ENCODE peak calls at places on chromosomes 12 and 14, in nine cellular contexts. One of them, this sample, is unnamed.

GRCh38 chr12:80690513-80690912 is 16.9 kb upstream of the MYF6 start:
- DNase-seq in stomach: no peak
- DNase-seq in NB4: no peak
- DNase-seq in cardiac fibroblast: no peak
- DNase-seq in right lobe of liver: no peak
- DNase-seq in OCI-LY7: peak; percentile 6
- DNase-seq in CD8-positive, alpha-beta T cell: no peak
- DNase-seq in fibroblast of mammary gland: no peak
- DNase-seq in uterus: no peak
- DNase-seq in this sample: no peak

GRCh38 chr12:122984612-122985358 is 4.3 kb downstream of the ARL6IP4 start:
- DNase-seq in cardiac fibroblast: peak; percentile 29
- DNase-seq in uterus: peak; percentile 45
- DNase-seq in right lobe of liver: peak; percentile 82
- DNase-seq in OCI-LY7: no peak
- DNase-seq in stomach: no peak
- DNase-seq in NB4: no peak
- DNase-seq in fibroblast of mammary gland: peak; percentile 33
- DNase-seq in CD8-positive, alpha-beta T cell: no peak
- DNase-seq in this sample: no peak

GRCh38 chr14:20539906-20540305 is 20.9 kb downstream of the RNASE9 start:
- DNase-seq in cardiac fibroblast: no peak
- DNase-seq in right lobe of liver: no peak
- DNase-seq in NB4: no peak
- DNase-seq in fibroblast of mammary gland: no peak
- DNase-seq in uterus: no peak
- DNase-seq in OCI-LY7: no peak
- DNase-seq in stomach: no peak
- DNase-seq in CD8-positive, alpha-beta T cell: no peak
- DNase-seq in this sample: no peak

GRCh38 chr12:2824541-2824940 is 10.3 kb downstream of the NRIP2 start:
- DNase-seq in cardiac fibroblast: no peak
- DNase-seq in fibroblast of mammary gland: peak; percentile 27
- DNase-seq in right lobe of liver: no peak
- DNase-seq in uterus: no peak
- DNase-seq in NB4: no peak
- DNase-seq in OCI-LY7: no peak
- DNase-seq in stomach: no peak
- DNase-seq in CD8-positive, alpha-beta T cell: no peak
- DNase-seq in this sample: no peak

GRCh38 chr12:79535751-79536150 is 155.0 kb downstream of the PAWR start:
- DNase-seq in stomach: no peak
- DNase-seq in cardiac fibroblast: no peak
- DNase-seq in OCI-LY7: no peak
- DNase-seq in right lobe of liver: no peak
- DNase-seq in uterus: no peak
- DNase-seq in CD8-positive, alpha-beta T cell: no peak
- DNase-seq in NB4: no peak
- DNase-seq in fibroblast of mammary gland: no peak
- DNase-seq in this sample: no peak

GRCh38 chr14:103708750-103709187 is 6.5 kb downstream of the XRCC3 start:
- DNase-seq in fibroblast of mammary gland: no peak
- DNase-seq in uterus: no peak
- DNase-seq in OCI-LY7: no peak
- DNase-seq in cardiac fibroblast: no peak
- DNase-seq in NB4: no peak
- DNase-seq in CD8-positive, alpha-beta T cell: no peak
- DNase-seq in stomach: peak; percentile 76
- DNase-seq in right lobe of liver: no peak
- DNase-seq in this sample: no peak

GRCh38 chr12:56186957-56187356 is 2.3 kb downstream of the SMARCC2 start:
- DNase-seq in cardiac fibroblast: no peak
- DNase-seq in CD8-positive, alpha-beta T cell: no peak
- DNase-seq in uterus: no peak
- DNase-seq in NB4: no peak
- DNase-seq in right lobe of liver: no peak
- DNase-seq in fibroblast of mammary gland: no peak
- DNase-seq in OCI-LY7: no peak
- DNase-seq in stomach: no peak
- DNase-seq in this sample: no peak

GRCh38 chr14:64998455-64998931 is 11.8 kb downstream of the FNTB start:
- DNase-seq in NB4: peak; percentile 20
- DNase-seq in right lobe of liver: no peak
- DNase-seq in fibroblast of mammary gland: peak; percentile 33
- DNase-seq in uterus: no peak
- DNase-seq in CD8-positive, alpha-beta T cell: no peak
- DNase-seq in stomach: no peak
- DNase-seq in OCI-LY7: no peak
- DNase-seq in cardiac fibroblast: no peak
- DNase-seq in this sample: peak; percentile 54

GRCh38 chr14:23406244-23406643 is 1.8 kb downstream of the MYH6 start:
- DNase-seq in fibroblast of mammary gland: no peak
- DNase-seq in NB4: peak; percentile 44
- DNase-seq in uterus: no peak
- DNase-seq in cardiac fibroblast: no peak
- DNase-seq in stomach: no peak
- DNase-seq in OCI-LY7: peak; percentile 14
- DNase-seq in CD8-positive, alpha-beta T cell: no peak
- DNase-seq in right lobe of liver: no peak
- DNase-seq in this sample: peak; percentile 24

GRCh38 chr14:101457177-101457935 is 103.9 kb upstream of the DIO3 start:
- DNase-seq in right lobe of liver: no peak
- DNase-seq in CD8-positive, alpha-beta T cell: no peak
- DNase-seq in fibroblast of mammary gland: no peak
- DNase-seq in cardiac fibroblast: no peak
- DNase-seq in OCI-LY7: no peak
- DNase-seq in NB4: no peak
- DNase-seq in uterus: no peak
- DNase-seq in stomach: no peak
- DNase-seq in this sample: no peak
- H3K4me3 ChIP-seq in right lobe of liver: no peak overlapping the region
- H3K4me3 ChIP-seq in CD8-positive, alpha-beta T cell: no peak overlapping the region
- H3K4me3 ChIP-seq in fibroblast of mammary gland: no peak overlapping the region
- H3K4me3 ChIP-seq in cardiac fibroblast: no peak overlapping the region
- H3K4me3 ChIP-seq in OCI-LY7: no peak overlapping the region
- H3K4me3 ChIP-seq in NB4: no peak overlapping the region
- H3K4me3 ChIP-seq in uterus: no peak overlapping the region
- H3K4me3 ChIP-seq in stomach: no peak overlapping the region
- H3K4me3 ChIP-seq in this sample: no peak overlapping the region

DNA sequence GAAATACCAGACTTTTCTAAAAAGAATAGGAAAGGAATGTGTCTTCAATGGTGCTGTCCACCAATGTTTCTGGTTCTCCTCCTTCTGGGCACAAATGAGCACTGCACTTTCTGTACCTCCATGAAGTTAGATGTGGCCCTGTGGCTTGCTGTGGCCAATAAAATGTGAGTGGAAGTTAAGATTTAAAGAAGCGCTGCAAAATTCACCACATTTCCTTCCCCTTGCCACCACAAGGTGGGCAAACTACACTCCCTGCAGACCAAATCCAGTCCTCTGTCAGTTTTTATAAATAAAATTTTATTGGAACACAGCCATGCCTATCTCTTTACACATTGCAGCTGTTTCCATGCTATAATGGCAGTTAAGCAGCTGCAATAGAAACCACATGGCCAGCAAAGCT is 141.4 kb upstream of the TMPO start:
- DNase-seq in stomach: no peak
- DNase-seq in NB4: peak; percentile 37
- DNase-seq in CD8-positive, alpha-beta T cell: no peak
- DNase-seq in cardiac fibroblast: peak; percentile 22
- DNase-seq in fibroblast of mammary gland: peak; percentile 5
- DNase-seq in uterus: no peak
- DNase-seq in OCI-LY7: peak; percentile 25
- DNase-seq in right lobe of liver: no peak
- DNase-seq in this sample: no peak
- TF ChIP-seq CTCF in stomach: no peak
- TF ChIP-seq CTCF in NB4: peak; percentile 35
- TF ChIP-seq CTCF in CD8-positive, alpha-beta T cell: no peak
- TF ChIP-seq CTCF in cardiac fibroblast: peak; percentile 34
- TF ChIP-seq CTCF in fibroblast of mammary gland: peak; percentile 27
- TF ChIP-seq CTCF in uterus: no peak
- TF ChIP-seq CTCF in OCI-LY7: peak; percentile 56
- TF ChIP-seq CTCF in right lobe of liver: no peak
- TF ChIP-seq CTCF in this sample: peak; percentile 3

GRCh38 chr12:8038659-8039114 is 6.2 kb downstream of the FOXJ2 start:
- DNase-seq in uterus: peak; percentile 49
- DNase-seq in OCI-LY7: no peak
- DNase-seq in CD8-positive, alpha-beta T cell: no peak
- DNase-seq in cardiac fibroblast: peak; percentile 61
- DNase-seq in NB4: peak; percentile 42
- DNase-seq in stomach: peak; percentile 84
- DNase-seq in fibroblast of mammary gland: peak; percentile 55
- DNase-seq in right lobe of liver: no peak
- DNase-seq in this sample: no peak
- H3K4me3 ChIP-seq in uterus: no peak overlapping the region
- H3K4me3 ChIP-seq in OCI-LY7: no peak overlapping the region
- H3K4me3 ChIP-seq in CD8-positive, alpha-beta T cell: peak overlapping the region; percentile 45
- H3K4me3 ChIP-seq in cardiac fibroblast: no peak overlapping the region
- H3K4me3 ChIP-seq in NB4: no peak overlapping the region
- H3K4me3 ChIP-seq in stomach: peak overlapping the region; percentile 38
- H3K4me3 ChIP-seq in fibroblast of mammary gland: peak overlapping the region; percentile 29
- H3K4me3 ChIP-seq in right lobe of liver: no peak overlapping the region
- H3K4me3 ChIP-seq in this sample: no peak overlapping the region

DNA sequence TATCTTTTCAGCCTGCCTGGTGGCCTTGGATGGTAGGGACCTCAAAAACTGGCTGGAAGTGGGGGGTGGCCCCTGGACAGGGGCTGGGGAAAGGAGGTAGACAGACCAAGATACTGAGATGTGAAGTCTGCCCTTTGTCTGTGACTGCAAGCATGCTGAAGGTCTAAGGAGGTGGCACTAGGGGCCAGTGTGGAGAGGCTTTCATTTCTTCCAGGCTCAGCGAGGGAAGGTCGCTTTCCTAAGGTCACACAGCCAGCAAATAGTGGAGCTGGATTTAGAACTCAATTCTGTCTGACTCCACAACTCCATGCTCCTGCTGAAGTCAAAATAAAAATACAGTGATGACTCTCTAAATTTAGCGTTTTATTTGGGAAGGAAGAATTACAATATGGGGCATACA is 11.3 kb upstream of the PLBD2 start:
- DNase-seq in NB4: no peak
- DNase-seq in uterus: no peak
- DNase-seq in right lobe of liver: no peak
- DNase-seq in fibroblast of mammary gland: no peak
- DNase-seq in OCI-LY7: no peak
- DNase-seq in stomach: no peak
- DNase-seq in cardiac fibroblast: no peak
- DNase-seq in CD8-positive, alpha-beta T cell: no peak
- DNase-seq in this sample: no peak
- TF ChIP-seq CTCF in NB4: peak; percentile 5
- TF ChIP-seq CTCF in uterus: no peak
- TF ChIP-seq CTCF in right lobe of liver: no peak
- TF ChIP-seq CTCF in fibroblast of mammary gland: no peak
- TF ChIP-seq CTCF in OCI-LY7: peak; percentile 26
- TF ChIP-seq CTCF in stomach: no peak
- TF ChIP-seq CTCF in cardiac fibroblast: no peak
- TF ChIP-seq CTCF in CD8-positive, alpha-beta T cell: no peak
- TF ChIP-seq CTCF in this sample: no peak

GRCh38 chr12:114400395-114400794 is 5.5 kb downstream of the TBX5 start:
- DNase-seq in right lobe of liver: no peak
- DNase-seq in fibroblast of mammary gland: peak; percentile 24
- DNase-seq in stomach: no peak
- DNase-seq in uterus: no peak
- DNase-seq in NB4: no peak
- DNase-seq in CD8-positive, alpha-beta T cell: no peak
- DNase-seq in cardiac fibroblast: no peak
- DNase-seq in OCI-LY7: no peak
- DNase-seq in this sample: no peak
- H3K4me3 ChIP-seq in right lobe of liver: no peak overlapping the region
- H3K4me3 ChIP-seq in fibroblast of mammary gland: peak overlapping the region; percentile 12
- H3K4me3 ChIP-seq in stomach: no peak overlapping the region
- H3K4me3 ChIP-seq in uterus: no peak overlapping the region
- H3K4me3 ChIP-seq in NB4: no peak overlapping the region
- H3K4me3 ChIP-seq in CD8-positive, alpha-beta T cell: no peak overlapping the region
- H3K4me3 ChIP-seq in cardiac fibroblast: no peak overlapping the region
- H3K4me3 ChIP-seq in OCI-LY7: no peak overlapping the region
- H3K4me3 ChIP-seq in this sample: no peak overlapping the region

DNA sequence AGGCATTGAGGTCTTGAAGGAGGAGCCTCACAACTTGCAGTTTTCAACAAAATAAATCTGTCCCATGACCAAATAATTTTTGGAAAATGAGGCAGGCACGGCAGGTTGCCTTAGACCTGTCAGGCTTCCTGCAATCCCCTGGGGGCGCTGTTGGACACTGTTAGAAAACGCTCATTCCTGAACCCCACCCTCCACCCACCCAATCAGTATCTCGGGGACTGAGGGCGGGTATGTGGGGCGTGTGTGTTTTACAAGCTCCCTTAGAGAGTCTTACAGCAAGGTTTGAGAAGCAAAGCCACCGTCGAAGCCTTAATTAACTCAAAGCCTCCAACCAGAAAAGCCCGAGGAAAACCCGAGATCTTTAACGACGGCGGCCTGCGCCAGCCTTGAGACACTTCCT is 122.8 kb downstream of the GLT1D1 start:
- DNase-seq in stomach: no peak
- DNase-seq in cardiac fibroblast: no peak
- DNase-seq in NB4: peak; percentile 49
- DNase-seq in right lobe of liver: no peak
- DNase-seq in CD8-positive, alpha-beta T cell: no peak
- DNase-seq in OCI-LY7: peak; percentile 13
- DNase-seq in fibroblast of mammary gland: no peak
- DNase-seq in uterus: no peak
- DNase-seq in this sample: peak; percentile 32
- TF ChIP-seq CTCF in stomach: no peak
- TF ChIP-seq CTCF in cardiac fibroblast: no peak
- TF ChIP-seq CTCF in NB4: peak; percentile 55
- TF ChIP-seq CTCF in right lobe of liver: peak; percentile 27
- TF ChIP-seq CTCF in CD8-positive, alpha-beta T cell: no peak
- TF ChIP-seq CTCF in OCI-LY7: peak; percentile 62
- TF ChIP-seq CTCF in fibroblast of mammary gland: no peak
- TF ChIP-seq CTCF in uterus: no peak
- TF ChIP-seq CTCF in this sample: peak; percentile 21

This sample was measured in GM12865.